ENCODE peak calls at places on chromosomes 4 and X, in five cellular contexts. J is IMR-90, E is WTC11, B is SK-N-SH, I is H1. Y is an unnamed sample.

GRCh38 chr4:8212606-8213005 is 13.5 kb downstream of the SH3TC1 start:
- DNase-seq in J (no peak), E (no peak), B (no peak), I (no peak), Y (no peak)

GRCh38 chr4:187883836-187884235 is 111.7 kb upstream of the ZFP42 start:
- DNase-seq in J (no peak), E (peak; percentile 19), B (no peak), I (no peak), Y (no peak)

GRCh38 chr4:121189811-121190210 is 25.7 kb upstream of the TNIP3 start:
- DNase-seq in J (no peak), E (no peak), B (no peak), I (no peak), Y (peak; percentile 32)

GRCh38 chrX:50677789-50678188 is 136.2 kb downstream of the SHROOM4 start:
- DNase-seq in J (no peak), E (no peak), B (no peak), I (no peak), Y (no peak)

GRCh38 chr4:147463065-147463464 is 17.8 kb upstream of the EDNRA start:
- DNase-seq in J (peak; percentile 19), E (no peak), B (no peak), I (no peak), Y (no peak)

GRCh38 chrX:150926304-150926703 is 27.8 kb upstream of the CD99L2 start:
- DNase-seq in J (no peak), E (no peak), B (no peak), I (no peak), Y (no peak)

GRCh38 chr4:113976937-113977855 is 2.3 kb downstream of the ARSJ start:
- DNase-seq in J (peak; percentile 31), E (no peak), B (no peak), I (no peak), Y (no peak)

GRCh38 chr4:139319571-139319970 is 17.3 kb upstream of the NDUFC1 start:
- DNase-seq in J (no peak), E (no peak), B (no peak), I (no peak), Y (no peak)

GRCh38 chr4:150779707-150780106 is 197.8 kb downstream of the MAB21L2 start:
- DNase-seq in J (no peak), E (no peak), B (no peak), I (no peak), Y (no peak)

GRCh38 chr4:139229534-139230039 is 50.4 kb downstream of the MGARP start:
- DNase-seq in J (peak; percentile 68), E (no peak), B (peak; percentile 59), I (no peak), Y (no peak)

GRCh38 chr4:157587681-157588423 is 367.3 kb downstream of the GRIA2 start:
- DNase-seq in J (no peak), E (no peak), B (no peak), I (no peak), Y (no peak)

GRCh38 chrX:24982306-24982965 is 33.3 kb downstream of the ARX start:
- DNase-seq in J (peak; percentile 8), E (no peak), B (no peak), I (no peak), Y (no peak)

GRCh38 chrX:17497193-17497592 is 122.2 kb downstream of the NHS start:
- DNase-seq in J (no peak), E (no peak), B (no peak), I (no peak), Y (no peak)

GRCh38 chrX:110359273-110359672 is 625 bp downstream of the RTL9 start:
- DNase-seq in J (no peak), E (no peak), B (no peak), I (no peak), Y (no peak)

GRCh38 chr4:137238456-137238855 is 293.8 kb downstream of the PCDH18 start:
- DNase-seq in J (no peak), E (no peak), B (no peak), I (no peak), Y (no peak)

GRCh38 chrX:37060999-37061398 is 52.8 kb downstream of the FAM47C start:
- DNase-seq in J (peak; percentile 41), E (no peak), B (peak; percentile 18), I (no peak), Y (no peak)

GRCh38 chrX:11171956-11172355 is 60.8 kb downstream of the HCCS start:
- DNase-seq in J (no peak), E (no peak), B (no peak), I (no peak), Y (no peak)

GRCh38 chrX:152988536-152989291 is 5.2 kb downstream of the PNMA5 start:
- DNase-seq in J (no peak), E (no peak), B (no peak), I (no peak), Y (no peak)

GRCh38 chr4:116926631-116927295 is 158.6 kb downstream of the TRAM1L1 start:
- DNase-seq in J (no peak), E (no peak), B (no peak), I (no peak), Y (no peak)

GRCh38 chrX:154748712-154749339 is 2.1 kb downstream of the GAB3 start:
- DNase-seq in J (peak; percentile 50), E (peak; percentile 15), B (peak; percentile 70), I (no peak), Y (no peak)
- TF ChIP-seq USF2 in J (no peak), E (no peak), B (no peak), I (no peak), Y (no peak)

GRCh38 chr4:21765810-21766407 is 182.7 kb downstream of the KCNIP4 start:
- DNase-seq in J (peak; percentile 29), E (peak; percentile 67), B (peak; percentile 25), I (peak; percentile 47), Y (no peak)
- TF ChIP-seq USF2 in J (no peak), E (no peak), B (no peak), I (no peak), Y (no peak)

DNA sequence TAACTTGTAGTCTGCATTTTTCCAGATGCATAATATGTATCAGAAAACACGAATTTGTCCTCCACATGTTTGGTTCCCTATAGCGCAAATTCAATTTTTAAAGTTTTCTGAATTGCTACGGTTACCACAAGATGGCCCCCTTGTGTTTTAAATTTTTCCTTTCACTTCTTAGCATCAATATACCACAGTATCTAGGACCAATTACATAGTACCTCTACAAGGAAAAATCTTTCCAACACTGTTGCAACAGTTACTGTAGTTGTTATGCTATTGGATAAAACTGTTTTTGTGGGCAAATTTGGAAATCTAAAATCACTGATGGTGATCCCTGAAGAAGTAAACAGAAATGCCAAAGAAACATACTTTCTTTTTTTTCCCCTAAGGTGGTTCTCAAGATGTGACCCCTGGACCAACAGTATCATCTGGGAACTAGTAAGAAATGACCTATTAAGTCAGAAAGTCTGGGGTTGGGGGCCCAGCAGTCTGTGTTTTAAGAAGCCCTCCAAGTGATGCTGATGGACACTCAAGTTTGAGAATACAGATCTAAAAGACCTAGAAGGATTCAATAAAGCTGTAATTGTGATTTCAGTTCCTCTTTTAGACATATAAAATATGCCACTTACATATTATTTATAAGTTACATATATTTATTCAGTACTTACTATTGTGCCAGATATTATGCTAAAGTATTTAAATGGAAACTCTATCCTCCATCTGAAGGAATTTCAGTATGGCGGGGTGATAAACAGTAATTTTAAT is 3.1 kb downstream of the ZGRF1 start:
- DNase-seq in J (peak; percentile 43), E (no peak), B (peak; percentile 40), I (no peak), Y (peak; percentile 17)
- TF ChIP-seq USF2 in J (no peak), E (no peak), B (no peak), I (no peak), Y (no peak)

DNA sequence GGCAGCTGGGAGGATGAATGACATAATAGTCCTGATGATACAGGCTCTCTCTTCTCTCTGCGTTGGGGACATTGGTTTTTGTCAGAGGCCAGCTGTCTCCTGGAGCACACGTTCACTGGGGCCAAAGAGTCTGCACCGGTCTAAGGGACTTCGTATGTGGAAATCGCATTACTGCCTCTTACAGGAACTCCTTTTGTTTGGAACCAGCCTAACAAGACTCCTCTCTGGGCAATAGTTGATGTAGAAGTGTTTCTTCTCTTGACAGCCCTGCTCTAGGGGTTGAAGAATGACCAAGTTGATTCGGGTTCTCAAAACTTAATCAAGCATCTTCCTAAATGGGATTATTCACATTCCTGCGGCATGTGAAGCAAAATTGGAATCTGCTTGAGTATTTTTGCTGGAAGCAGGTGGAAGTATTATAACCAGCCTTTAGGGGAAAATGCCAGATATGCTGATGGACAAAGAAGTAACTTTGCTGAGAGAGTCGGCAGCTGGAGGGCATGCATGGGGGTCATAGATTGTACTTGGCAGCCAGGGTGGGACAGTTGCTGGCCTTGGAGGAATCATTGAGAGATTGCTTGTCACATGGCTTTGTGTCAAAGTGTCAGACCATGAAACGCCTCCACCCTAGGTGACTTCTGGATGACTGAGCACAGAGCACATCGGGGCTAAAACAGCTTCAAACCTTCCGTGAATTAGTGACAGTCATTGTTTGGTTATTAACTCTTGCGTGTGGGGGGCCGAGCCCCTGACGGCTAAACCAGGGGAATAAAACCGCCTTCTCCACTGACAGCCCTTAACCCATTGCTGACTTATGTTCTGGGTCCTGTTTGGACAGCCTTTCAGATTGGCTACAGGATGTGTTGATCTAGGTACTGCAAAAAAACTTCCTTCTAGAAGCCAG is 34.4 kb upstream of the SLC34A2 start:
- DNase-seq in J (no peak), E (no peak), B (no peak), I (no peak), Y (no peak)
- TF ChIP-seq USF2 in J (no peak), E (no peak), B (no peak), I (no peak), Y (no peak)